ENCODE peak calls at places on chromosome 12, in six cellular contexts. G, Q, P, A, W and L are unnamed samples.

GRCh38 chr12:49548822-49549648 is 10.2 kb downstream of the KCNH3 start:
- DNase-seq in G (no peak), Q (no peak), P (no peak), A (no peak), W (no peak), L (no peak)

GRCh38 chr12:122997343-122998250 is 17.1 kb downstream of the ARL6IP4 start:
- DNase-seq in G (no peak), Q (no peak), P (no peak), A (no peak), W (no peak), L (no peak)

GRCh38 chr12:82182601-82183000 is 175.6 kb downstream of the CCDC59 start:
- DNase-seq in G (no peak), Q (no peak), P (no peak), A (no peak), W (peak), L (no peak)

GRCh38 chr12:52655720-52656124 is 3.7 kb upstream of the KRT2 start:
- DNase-seq in G (no peak), Q (no peak), P (no peak), A (no peak), W (no peak), L (no peak)

GRCh38 chr12:5461966-5462365 is 30.1 kb downstream of the NTF3 start:
- DNase-seq in G (no peak), Q (no peak), P (no peak), A (no peak), W (no peak), L (no peak)

GRCh38 chr12:59895161-59895785 is 299.4 kb downstream of the SLC16A7 start:
- DNase-seq in G (no peak), Q (no peak), P (no peak), A (no peak), W (no peak), L (no peak)

GRCh38 chr12:48936379-48936979 is 11.2 kb upstream of the FKBP11 start:
- DNase-seq in G (peak), Q (no peak), P (no peak), A (peak), W (peak), L (no peak)

GRCh38 chr12:124612392-124612680 is 44.9 kb upstream of the NCOR2 start:
- DNase-seq in G (no peak), Q (no peak), P (no peak), A (no peak), W (no peak), L (no peak)

GRCh38 chr12:48019639-48020265 is 15.5 kb upstream of the COL2A1 start:
- DNase-seq in G (no peak), Q (no peak), P (no peak), A (no peak), W (no peak), L (no peak)

GRCh38 chr12:63937381-63938168 is 93.1 kb downstream of the SRGAP1 start:
- DNase-seq in G (no peak), Q (no peak), P (no peak), A (no peak), W (no peak), L (no peak)